ENCODE peak calls at places on chromosomes 7 and 10, in four cellular contexts. B is HepG2, C is heart right ventricle, K is NT2/D1. U is an unnamed sample. For H3K4me1 and H3K27me3, the result is how much of the 10 kb centered on the place peaks cover.

GRCh38 chr10:101126684-101127628 is 4.1 kb upstream of the TLX1 start:
- DNase-seq in K (no peak), B (no peak), C (no peak), U (no peak)

GRCh38 chr10:25934673-25935139 is 677 bp downstream of the MYO3A start:
- DNase-seq in C (no peak), B (no peak), K (peak), U (no peak)

GRCh38 chr10:35467186-35467585 is 130.9 kb downstream of the CCNY start:
- DNase-seq in C (no peak), B (no peak), K (no peak), U (peak)

GRCh38 chr10:5608608-5609270 is 57.7 kb downstream of the ASB13 start:
- DNase-seq in B (no peak), K (no peak), C (no peak), U (no peak)

GRCh38 chr7:82249979-82250378 is 193.6 kb downstream of the CACNA2D1 start:
- DNase-seq in C (no peak), B (no peak), K (no peak), U (no peak)

GRCh38 chr10:26903818-26904217 is 43.1 kb upstream of the ABI1 start:
- DNase-seq in C (no peak), K (no peak), B (no peak), U (no peak)

GRCh38 chr10:98748298-98748697 is 301.6 kb upstream of the HPS1 start:
- DNase-seq in B (peak), K (peak), C (no peak), U (peak)

GRCh38 chr10:73357821-73358220 is 843 bp downstream of the CFAP70 start:
- DNase-seq in C (no peak), K (no peak), B (no peak), U (no peak)

GRCh38 chr7:135768467-135768866 is 19.9 kb upstream of the FAM180A start:
- DNase-seq in B (no peak), K (no peak), C (no peak), U (no peak)

GRCh38 chr10:17989908-17990767 is 38.4 kb downstream of the SLC39A12 start:
- DNase-seq in K (no peak), C (no peak), B (no peak), U (no peak)

GRCh38 chr7:124155400-124156022 is 122.6 kb upstream of the TMEM229A start:
- DNase-seq in C (no peak), B (peak), K (no peak), U (no peak)

GRCh38 chr10:201328-201771 is 66.1 kb downstream of the ZMYND11 start:
- DNase-seq in C (no peak), B (no peak), K (no peak), U (no peak)

GRCh38 chr7:42869131-42870020 is 42.5 kb downstream of the C7orf25 start:
- DNase-seq in B (no peak), K (no peak), C (no peak), U (no peak)

GRCh38 chr10:5976689-5977470 is 463 bp downstream of the IL15RA start:
- DNase-seq in B (no peak), K (no peak), C (peak), U (no peak)

GRCh38 chr7:391411-391951 is 101.5 kb downstream of the FOXL3 start:
- DNase-seq in K (no peak), B (no peak), C (no peak), U (no peak)

GRCh38 chr10:43395571-43396060 is 13.4 kb downstream of the HNRNPF start:
- DNase-seq in B (no peak), K (no peak), C (no peak), U (no peak)

GRCh38 chr10:124075116-124075955 is 18.1 kb downstream of the CHST15 start:
- DNase-seq in C (no peak), K (no peak), B (no peak), U (no peak)

GRCh38 chr7:64887756-64888508 is 15.1 kb upstream of the ZNF273 start:
- DNase-seq in K (peak), B (peak), C (no peak), U (no peak)

GRCh38 chr10:16857419-16857818 is 40.2 kb upstream of the RSU1 start:
- DNase-seq in C (no peak), K (no peak), B (no peak), U (no peak)

GRCh38 chr10:3889961-3890522 is 105.0 kb upstream of the KLF6 start:
- DNase-seq in K (peak), C (no peak), B (peak), U (no peak)

GRCh38 chr7:158274404-158274811 is 313.2 kb downstream of the PTPRN2 start:
- DNase-seq in B (no peak), C (no peak), K (no peak), U (no peak)

GRCh38 chr10:113914936-113915335 is 60.5 kb downstream of the NHLRC2 start:
- DNase-seq in C (no peak), B (no peak), K (no peak), U (no peak)

GRCh38 chr7:18241543-18242231 is 214.0 kb upstream of the PRPS1L1 start:
- DNase-seq in C (no peak), B (no peak), K (no peak), U (no peak)

GRCh38 chr7:465710-466400 is 53.8 kb downstream of the PDGFA start:
- DNase-seq in C (no peak), B (no peak), K (no peak), U (peak)

GRCh38 chr10:31490858-31491504 is 172.0 kb downstream of the ZEB1 start:
- DNase-seq in B (peak), K (no peak), C (peak), U (peak)

GRCh38 chr7:116210345-116211005 is at the start of gene TES:
- DNase-seq in K (peak), B (peak), C (peak), U (peak)

GRCh38 chr7:48635796-48636195 is 288.6 kb upstream of the CDC14C start:
- DNase-seq in K (no peak), C (no peak), B (no peak), U (no peak)

GRCh38 chr7:54637712-54638396 is 95.7 kb downstream of the VSTM2A start:
- DNase-seq in C (no peak), B (no peak), K (no peak), U (no peak)

GRCh38 chr7:157011333-157012112 is 1.1 kb upstream of the MNX1 start:
- DNase-seq in C (no peak), B (peak), K (no peak), U (peak)

GRCh38 chr10:70761727-70762350 is 23.3 kb downstream of the TBATA start:
- DNase-seq in B (no peak), C (no peak), K (no peak), U (no peak)

GRCh38 chr7:133330085-133330484 is 77.2 kb downstream of the EXOC4 start:
- DNase-seq in K (peak), B (peak), C (no peak), U (no peak)

GRCh38 chr10:61135276-61135721 is 191.3 kb upstream of the RHOBTB1 start:
- DNase-seq in K (no peak), B (no peak), C (no peak), U (no peak)

GRCh38 chr7:69663911-69664310 is 65.6 kb downstream of the AUTS2 start:
- DNase-seq in K (no peak), B (no peak), C (no peak), U (no peak)

GRCh38 chr10:79298403-79299244 is 48.6 kb upstream of the PPIF start:
- DNase-seq in C (no peak), K (no peak), B (peak), U (no peak)

GRCh38 chr10:79296431-79296830 is 50.8 kb upstream of the PPIF start:
- DNase-seq in B (no peak), K (no peak), C (no peak), U (no peak)

GRCh38 chr10:79292789-79293746 is 54.2 kb upstream of the PPIF start:
- DNase-seq in K (no peak), C (no peak), B (peak), U (peak)

GRCh38 chr10:79293841-79294705 is 53.2 kb upstream of the PPIF start:
- DNase-seq in C (no peak), B (no peak), K (no peak), U (no peak)

GRCh38 chr10:79295593-79295992 is 51.7 kb upstream of the PPIF start:
- DNase-seq in B (no peak), C (no peak), K (no peak), U (no peak)
- H3K4me1 ChIP-seq in B (under half), C (half or more), K (under half), U (under half)

DNA sequence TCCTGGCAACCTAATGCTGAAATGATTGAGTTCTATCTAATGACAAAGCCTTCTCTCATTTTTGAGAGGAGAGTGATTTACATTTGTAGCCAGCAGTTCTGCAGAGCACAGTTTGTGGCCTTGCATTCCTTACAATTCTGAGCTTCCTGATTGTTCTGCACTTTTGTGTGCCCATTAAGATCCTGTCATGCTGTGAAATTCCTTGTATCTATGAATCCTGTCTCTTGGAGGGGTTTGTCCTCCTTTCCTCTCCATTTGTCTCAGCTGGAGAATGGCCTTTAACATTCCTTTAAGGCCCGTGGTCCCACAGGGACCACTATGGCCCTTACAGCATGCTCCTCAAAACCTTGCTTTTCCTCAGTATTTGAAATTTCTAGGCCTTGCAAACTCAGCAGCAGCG is 10.4 kb downstream of the KLHL7 start:
- DNase-seq in C (no peak), K (peak), B (no peak), U (peak)
- H3K4me3 ChIP-seq in C (no peak), K (no peak), B (no peak), U (no peak)

DNA sequence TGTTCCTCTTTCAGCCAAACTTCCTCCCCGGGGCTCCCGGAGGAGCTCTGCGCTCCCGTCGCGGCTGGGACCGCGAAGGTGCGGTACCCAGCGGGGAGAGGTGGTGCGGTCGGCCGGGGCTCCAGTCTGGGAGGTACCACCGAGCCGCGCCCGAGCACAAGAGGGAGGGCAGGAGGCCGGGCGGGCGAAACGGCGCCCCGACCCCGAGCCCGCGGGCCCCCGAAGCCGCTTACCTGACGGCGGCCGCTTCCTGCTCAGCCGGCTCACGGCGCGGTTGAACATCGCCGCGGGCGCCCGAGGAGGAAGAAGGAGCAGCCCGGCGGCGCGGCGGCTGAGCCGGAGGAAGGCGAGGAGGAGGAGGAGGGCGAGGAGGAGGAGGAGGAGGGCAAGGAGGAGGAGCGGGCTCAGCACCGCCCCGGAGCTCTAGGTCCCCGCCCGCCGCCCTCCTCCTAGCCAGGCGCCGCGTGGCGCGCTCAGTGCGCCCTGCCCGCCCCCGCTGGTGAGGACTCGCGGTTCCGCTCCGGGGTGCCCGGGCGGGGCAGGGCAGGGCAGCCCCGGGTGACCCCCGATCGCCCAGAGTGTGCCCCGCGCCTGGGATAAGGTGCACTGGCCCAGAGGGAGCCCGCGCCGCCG is at the start of gene RGS10:
- DNase-seq in B (no peak), C (peak), K (no peak), U (peak)
- H3K27me3 ChIP-seq in B (under half), C (under half), K (under half), U (under half)

GRCh38 chr7:2814186-2814530 is 29.9 kb downstream of the GNA12 start:
- DNase-seq in K (no peak), B (no peak), C (no peak), U (no peak)

GRCh38 chr7:2812119-2812487 is 32.0 kb downstream of the GNA12 start:
- DNase-seq in C (no peak), K (no peak), B (no peak), U (no peak)

GRCh38 chr7:2813350-2814185 is 30.5 kb downstream of the GNA12 start:
- DNase-seq in C (no peak), B (no peak), K (no peak), U (no peak)

GRCh38 chr7:2811476-2812118 is 32.5 kb downstream of the GNA12 start:
- DNase-seq in B (peak), K (no peak), C (no peak), U (no peak)

GRCh38 chr7:2812831-2813230 is 31.3 kb downstream of the GNA12 start:
- DNase-seq in K (no peak), C (no peak), B (no peak), U (no peak)
- H3K4me1 ChIP-seq in K (under half), C (half or more), B (half or more), U (under half)

GRCh38 chr10:59279991-59280390 is 82.4 kb downstream of the FAM13C start:
- DNase-seq in K (no peak), C (no peak), B (no peak), U (no peak)

GRCh38 chr10:59273453-59273852 is 88.9 kb downstream of the FAM13C start:
- DNase-seq in K (no peak), B (no peak), C (no peak), U (no peak)

GRCh38 chr10:59279476-59279875 is 82.9 kb downstream of the FAM13C start:
- DNase-seq in K (no peak), B (no peak), C (no peak), U (no peak)

GRCh38 chr10:59276133-59276532 is 86.2 kb downstream of the FAM13C start:
- DNase-seq in C (no peak), K (no peak), B (no peak), U (no peak)

DNA sequence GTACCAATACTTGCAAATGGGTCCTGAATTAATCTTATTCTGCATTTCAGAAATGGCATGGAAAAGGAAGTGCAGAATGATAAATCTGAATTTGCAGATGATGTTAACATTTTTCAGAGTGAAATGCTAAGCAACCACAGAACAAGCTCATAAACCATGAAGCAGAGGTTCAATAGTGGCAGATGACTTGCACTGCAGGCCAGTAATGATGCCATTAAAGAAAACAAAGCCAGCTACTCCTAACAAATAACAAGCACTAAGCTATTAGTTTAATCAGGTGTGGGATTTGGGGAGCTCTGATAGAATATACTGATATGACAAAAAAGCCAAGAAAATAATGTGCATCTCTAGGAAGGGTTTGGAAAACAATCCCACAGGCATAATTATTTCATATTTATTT is 85.4 kb downstream of the FAM13C start:
- DNase-seq in K (no peak), C (no peak), B (no peak), U (no peak)
- H3K4me3 ChIP-seq in K (no peak), C (no peak), B (no peak), U (no peak)

U was measured in HAP-1.